ENCODE peak calls at places on chromosomes 5 and 9, in four cellular contexts. G, Y, Z and K are unnamed samples.
A peak's percentile ranks its signal among the peaks of the same experiment; 100 is the strongest.

GRCh38 chr5:9776525-9776924 is 146.4 kb upstream of the TAS2R1 start:
- DNase-seq in Y (no peak), G (no peak), Z (peak; percentile 68), K (no peak)

GRCh38 chr9:116015855-116016254 is 137.7 kb upstream of the PAPPA start:
- DNase-seq in G (no peak), Z (no peak), Y (no peak), K (no peak)

GRCh38 chr5:153159611-153160010 is 330.9 kb upstream of the GRIA1 start:
- DNase-seq in Z (peak; percentile 71), G (no peak), Y (no peak), K (no peak)

GRCh38 chr9:99039388-99040182 is 65.3 kb upstream of the TGFBR1 start:
- DNase-seq in Z (no peak), G (no peak), Y (no peak), K (no peak)

GRCh38 chr5:150507283-150508020 is 479 bp upstream of the NDST1 start:
- DNase-seq in G (no peak), Z (no peak), Y (no peak), K (no peak)

GRCh38 chr5:65199988-65200668 is 281.6 kb downstream of the ADAMTS6 start:
- DNase-seq in G (no peak), Z (peak; percentile 83), Y (no peak), K (no peak)

GRCh38 chr5:69312459-69313160 is 20.0 kb downstream of the CCDC125 start:
- DNase-seq in G (peak; percentile 51), Z (no peak), Y (no peak), K (no peak)

GRCh38 chr5:142798099-142798768 is 28.1 kb downstream of the ARHGAP26 start:
- DNase-seq in G (no peak), Z (no peak), Y (no peak), K (no peak)

GRCh38 chr9:17436854-17437253 is 142.0 kb upstream of the SH3GL2 start:
- DNase-seq in Z (no peak), G (no peak), Y (no peak), K (no peak)

GRCh38 chr9:79570449-79571308 is 1.1 kb upstream of the TLE4 start:
- DNase-seq in Y (peak; percentile 97), Z (peak; percentile 77), G (peak; percentile 16), K (no peak)

GRCh38 chr9:20592673-20593072 is 29.6 kb downstream of the MLLT3 start:
- DNase-seq in Z (peak; percentile 72), Y (no peak), G (no peak), K (no peak)

GRCh38 chr9:11893331-11893730 is 799.9 kb upstream of the TYRP1 start:
- DNase-seq in Z (peak; percentile 37), Y (no peak), G (no peak), K (no peak)

GRCh38 chr9:76687861-76688374 is 76.3 kb upstream of the PCA3 start:
- DNase-seq in Y (no peak), Z (peak; percentile 95), G (no peak), K (no peak)

GRCh38 chr9:84822589-84823233 is 153.2 kb downstream of the NTRK2 start:
- DNase-seq in Y (no peak), Z (no peak), G (no peak), K (no peak)

GRCh38 chr5:134090482-134090881 is 24.0 kb upstream of the TCF7 start:
- DNase-seq in Y (no peak), Z (no peak), G (no peak), K (no peak)

GRCh38 chr9:126296687-126297086 is 29.9 kb upstream of the MVB12B start:
- DNase-seq in Y (no peak), G (no peak), Z (no peak), K (no peak)

GRCh38 chr5:81972496-81972791 is 621 bp downstream of the ATG10 start:
- DNase-seq in Z (no peak), Y (no peak), G (no peak), K (no peak)

GRCh38 chr5:41794478-41794877 is 75.7 kb downstream of the OXCT1 start:
- DNase-seq in Z (peak; percentile 98), Y (no peak), G (peak; percentile 16), K (no peak)

GRCh38 chr5:35856186-35857003 is at the start of gene IL7R:
- DNase-seq in Z (peak; percentile 67), G (no peak), Y (no peak), K (no peak)

GRCh38 chr9:83601463-83601862 is 21.5 kb upstream of the IDNK start:
- DNase-seq in Z (no peak), G (no peak), Y (no peak), K (no peak)

GRCh38 chr5:11010811-11011210 is 249.8 kb upstream of the DAP start:
- DNase-seq in G (no peak), Y (no peak), Z (no peak), K (no peak)

GRCh38 chr5:176632777-176633176 is 2.3 kb downstream of the EIF4E1B start:
- DNase-seq in Y (no peak), Z (no peak), G (no peak), K (no peak)

GRCh38 chr9:72800326-72800994 is 152.4 kb downstream of the ALDH1A1 start:
- DNase-seq in Z (peak; percentile 30), Y (no peak), G (no peak), K (no peak)

GRCh38 chr9:121612511-121612998 is 38.9 kb upstream of the DAB2IP start:
- DNase-seq in G (peak; percentile 3), Z (no peak), Y (peak; percentile 50), K (no peak)

GRCh38 chr9:71549023-71549422 is 219.3 kb downstream of the CEMIP2 start:
- DNase-seq in G (no peak), Y (no peak), Z (no peak), K (no peak)

GRCh38 chr9:71285191-71285656 is 163.8 kb upstream of the TRPM3 start:
- DNase-seq in G (peak; percentile 56), Z (peak; percentile 35), Y (peak; percentile 81), K (peak; percentile 75)

DNA sequence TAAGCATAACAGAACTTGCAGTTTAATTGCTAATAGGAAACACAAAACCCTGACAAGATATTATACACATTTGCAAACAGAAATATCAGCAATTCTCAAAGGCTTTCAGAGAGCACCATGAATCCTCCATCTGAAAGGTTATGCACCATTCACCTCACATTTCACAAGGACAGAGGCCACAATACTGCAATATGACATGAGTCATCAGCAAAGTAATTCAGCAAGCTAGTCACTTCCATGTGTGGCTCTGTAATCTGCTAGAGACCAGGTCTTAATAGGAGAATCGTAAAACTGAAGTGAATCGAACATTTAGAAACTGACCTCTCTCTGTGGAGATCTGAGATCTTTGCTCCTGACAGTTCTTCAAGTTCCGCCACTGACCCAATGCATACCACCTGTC is 28.3 kb downstream of the IARS1 start:
- DNase-seq in Z (no peak), Y (no peak), G (no peak), K (no peak)
- H3K36me3 ChIP-seq in Z (peaks cover 85% of the 10 kb centered on the region), Y (peaks cover 28% of the 10 kb centered on the region), G (peaks cover 98% of the 10 kb centered on the region), K (peaks cover 100% of the 10 kb centered on the region)

DNA sequence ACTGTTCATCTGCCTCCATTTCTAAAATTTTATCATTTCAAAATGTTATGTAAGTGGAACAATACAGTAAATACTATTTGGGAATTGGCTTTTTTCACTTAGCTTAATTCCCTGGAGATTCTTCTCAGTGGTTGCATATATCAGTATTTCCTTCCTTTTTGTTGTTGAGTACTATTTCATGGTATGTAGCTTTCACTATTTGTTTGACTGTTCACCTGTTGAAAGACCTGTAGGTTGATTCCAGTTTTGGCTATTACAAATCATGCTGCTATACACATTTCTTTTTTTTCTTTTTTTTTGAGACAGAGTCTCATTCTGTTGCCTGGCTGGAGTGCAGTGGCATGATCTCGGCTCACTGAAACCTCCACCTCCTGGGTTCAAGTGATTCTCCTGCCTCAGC is 33.0 kb upstream of the PWWP2A start:
- DNase-seq in Y (no peak), Z (no peak), G (no peak), K (no peak)
- H3K9ac ChIP-seq in Y (no peak overlapping the region), Z (no peak overlapping the region), G (no peak overlapping the region), K (no peak overlapping the region)

GRCh38 chr9:130265431-130266235 is at the start of gene HMCN2:
- DNase-seq in Z (no peak), G (no peak), Y (peak; percentile 73), K (no peak)
- H3K4me3 ChIP-seq in Z (no peak within 1 kb of the TSS), G (no peak within 1 kb of the TSS), Y (peak within 1 kb of the TSS; percentile 53), K (peak within 1 kb of the TSS; percentile 72)

DNA sequence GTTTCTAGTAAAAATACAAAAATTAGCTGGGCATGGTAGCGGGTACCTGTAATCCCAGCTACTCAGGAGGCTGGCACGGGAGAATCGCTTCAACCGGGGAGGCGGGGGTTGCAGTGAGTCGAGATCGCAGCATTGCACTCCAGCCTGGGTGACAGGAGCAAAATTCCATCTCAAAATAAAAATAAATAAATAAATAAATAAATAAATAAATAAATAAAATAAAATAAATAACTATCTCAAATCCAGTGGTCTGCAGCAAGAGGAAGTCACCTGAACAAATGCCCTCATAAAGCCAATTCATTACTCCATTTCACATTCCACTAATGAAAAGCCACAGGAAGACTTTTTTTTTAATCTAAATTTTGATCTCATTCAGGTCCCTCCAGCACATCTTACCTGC is 114.2 kb downstream of the EFNA5 start:
- DNase-seq in Z (no peak), Y (no peak), G (no peak), K (no peak)
- H3K36me3 ChIP-seq in Z (no peaks in the 10 kb centered on the region), Y (peaks cover 4% of the 10 kb centered on the region), G (no peaks in the 10 kb centered on the region), K (no peaks in the 10 kb centered on the region)